ENCODE peak calls at places on chromosomes 7 and 10, in ten cellular contexts. T is transverse colon, L is GM12865, H is astrocyte of the spinal cord, W is HL-60, R is dorsolateral prefrontal cortex, X is tibial nerve, J is right lobe of liver, O is Panc1, F is adrenal gland. U is an unnamed sample.

GRCh38 chr7:1279041-1279440 is 46.4 kb downstream of the UNCX start:
- DNase-seq in T (no peak), L (no peak), H (no peak), W (no peak), R (no peak), X (no peak), J (peak), O (no peak), F (no peak), U (no peak)

GRCh38 chr7:158613481-158613880 is 25.9 kb upstream of the PTPRN2 start:
- DNase-seq in T (no peak), L (peak), H (no peak), W (no peak), R (no peak), X (no peak), J (no peak), O (no peak), F (no peak), U (no peak)

GRCh38 chr10:125294109-125294508 is 133.7 kb upstream of the CTBP2 start:
- DNase-seq in T (no peak), L (no peak), H (no peak), W (no peak), R (no peak), X (no peak), J (no peak), O (no peak), F (no peak), U (no peak)

GRCh38 chr7:120864146-120864920 is 6.4 kb upstream of the TSPAN12 start:
- DNase-seq in T (no peak), L (no peak), H (no peak), W (no peak), R (no peak), X (no peak), J (no peak), O (no peak), F (no peak), U (no peak)

GRCh38 chr7:100441641-100442535 is 5.6 kb upstream of the PPP1R35 start:
- DNase-seq in T (no peak), L (no peak), H (no peak), W (no peak), R (peak), X (no peak), J (peak), O (no peak), F (no peak), U (no peak)

GRCh38 chr7:13615679-13616078 is 373.8 kb downstream of the ETV1 start:
- DNase-seq in T (no peak), L (no peak), H (no peak), W (no peak), R (no peak), X (no peak), J (no peak), O (no peak), F (no peak), U (no peak)

GRCh38 chr7:73699370-73700069 is 16.1 kb downstream of the BUD23 start:
- DNase-seq in T (no peak), L (no peak), H (no peak), W (no peak), R (no peak), X (no peak), J (no peak), O (no peak), F (no peak), U (no peak)

GRCh38 chr10:93752761-93753160 is 5.0 kb upstream of the LGI1 start:
- DNase-seq in T (no peak), L (no peak), H (peak), W (no peak), R (no peak), X (no peak), J (no peak), O (peak), F (no peak), U (no peak)

GRCh38 chr10:84606428-84606827 is 278.0 kb downstream of the CCSER2 start:
- DNase-seq in T (no peak), L (no peak), H (no peak), W (no peak), R (no peak), X (no peak), J (no peak), O (no peak), F (no peak), U (no peak)
- TF ChIP-seq CTCF in T (no peak), L (no peak), H (no peak), W (no peak), R (no peak), X (no peak), J (no peak), O (no peak), F (no peak), U (no peak)

DNA sequence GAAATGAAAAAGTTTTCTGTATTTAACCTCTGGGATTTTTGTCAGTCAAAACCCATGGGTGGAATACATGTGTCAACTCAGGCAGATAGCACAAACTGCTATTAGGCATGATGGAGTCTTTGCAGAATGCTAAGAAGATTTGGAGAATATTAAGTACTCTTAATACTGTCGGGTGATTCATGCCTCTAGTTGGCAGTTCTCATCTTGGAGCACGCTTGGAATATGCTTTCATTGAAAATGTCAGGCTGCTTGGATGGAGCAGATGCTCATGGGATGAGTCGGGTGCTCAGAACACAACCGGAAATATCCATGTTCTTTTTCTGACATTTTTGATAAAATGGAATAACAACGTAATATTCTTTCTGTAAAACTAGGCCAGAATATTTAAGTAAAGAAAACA is 27.6 kb upstream of the PRKG1 start:
- DNase-seq in T (no peak), L (no peak), H (no peak), W (no peak), R (no peak), X (no peak), J (no peak), O (no peak), F (no peak), U (no peak)
- H3K4me3 ChIP-seq in T (no peak), L (no peak), H (no peak), W (no peak), R (no peak), X (no peak), J (no peak), O (no peak), F (no peak), U (no peak)

GRCh38 chr7:81244213-81244612 is 325.4 kb upstream of the SEMA3C start:
- DNase-seq in T (no peak), L (no peak), H (no peak), W (peak), R (no peak), X (no peak), J (no peak), O (no peak), F (no peak), U (no peak)
- TF ChIP-seq CTCF in T (no peak), L (no peak), H (no peak), W (no peak), R (no peak), X (no peak), J (no peak), O (peak), F (no peak), U (no peak)

GRCh38 chr7:21942955-21943354 is 2.7 kb downstream of the CDCA7L start:
- DNase-seq in T (no peak), L (no peak), H (no peak), W (no peak), R (no peak), X (no peak), J (no peak), O (no peak), F (no peak), U (no peak)

GRCh38 chr7:21941570-21942224 is 4.0 kb downstream of the CDCA7L start:
- DNase-seq in T (no peak), L (peak), H (peak), W (no peak), R (no peak), X (no peak), J (no peak), O (no peak), F (no peak), U (no peak)

GRCh38 chr7:21938463-21938862 is 7.2 kb downstream of the CDCA7L start:
- DNase-seq in T (no peak), L (no peak), H (no peak), W (no peak), R (no peak), X (no peak), J (no peak), O (peak), F (no peak), U (no peak)

GRCh38 chr7:21939858-21940322 is 5.8 kb downstream of the CDCA7L start:
- DNase-seq in T (no peak), L (no peak), H (no peak), W (no peak), R (no peak), X (no peak), J (no peak), O (no peak), F (no peak), U (no peak)

GRCh38 chr7:21939136-21939857 is 6.4 kb downstream of the CDCA7L start:
- DNase-seq in T (no peak), L (peak), H (peak), W (no peak), R (no peak), X (no peak), J (no peak), O (peak), F (no peak), U (peak)
- H3K4me3 ChIP-seq in T (no peak), L (no peak), H (no peak), W (no peak), R (no peak), X (no peak), J (no peak), O (no peak), F (no peak), U (no peak)

DNA sequence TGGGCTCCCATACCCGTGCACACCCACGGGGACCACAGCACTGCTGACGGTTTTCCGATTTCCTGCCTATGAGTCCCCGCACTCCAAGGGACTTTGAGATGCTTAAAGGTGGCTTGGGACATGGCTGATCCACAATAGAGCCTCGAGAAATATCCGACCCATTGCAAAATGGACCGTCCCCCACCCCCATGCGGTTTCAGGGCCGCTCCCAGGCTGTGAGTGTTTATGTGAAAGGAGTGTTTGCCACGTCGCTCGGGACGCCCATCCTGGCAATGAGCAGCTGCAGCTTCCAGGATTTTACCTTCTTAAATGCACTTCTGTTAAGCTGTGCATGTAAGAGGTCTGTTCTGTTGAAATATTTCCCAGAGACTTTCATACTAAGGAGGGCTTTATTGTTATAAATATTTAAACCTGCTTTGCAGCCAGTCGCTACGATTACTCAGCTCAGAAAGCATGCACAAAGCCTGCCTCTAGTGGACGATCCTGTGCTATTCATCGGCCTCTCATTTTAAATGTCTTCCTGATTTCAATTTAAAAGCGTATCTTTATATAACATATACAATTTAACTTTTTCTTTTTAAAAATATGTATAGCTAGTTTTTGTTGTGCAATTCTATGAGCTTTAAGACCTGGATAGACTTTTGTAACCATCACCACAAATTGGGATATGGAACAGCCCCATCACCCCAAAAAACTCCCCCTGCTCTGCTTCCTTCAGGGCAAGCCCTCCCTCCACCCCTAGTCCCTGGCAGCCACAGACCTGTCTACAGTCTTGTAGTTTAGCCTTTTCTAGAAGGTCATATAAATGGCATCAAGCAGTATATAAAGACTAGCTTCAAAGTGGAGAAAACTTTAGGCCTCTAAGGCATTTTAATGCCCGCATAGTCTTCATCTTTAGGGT is 418.3 kb downstream of the PAXIP1 start:
- DNase-seq in T (no peak), L (no peak), H (no peak), W (no peak), R (no peak), X (no peak), J (no peak), O (no peak), F (no peak), U (no peak)
- TF ChIP-seq CTCF in T (peak), L (peak), H (no peak), W (no peak), R (peak), X (no peak), J (no peak), O (peak), F (peak), U (peak)

DNA sequence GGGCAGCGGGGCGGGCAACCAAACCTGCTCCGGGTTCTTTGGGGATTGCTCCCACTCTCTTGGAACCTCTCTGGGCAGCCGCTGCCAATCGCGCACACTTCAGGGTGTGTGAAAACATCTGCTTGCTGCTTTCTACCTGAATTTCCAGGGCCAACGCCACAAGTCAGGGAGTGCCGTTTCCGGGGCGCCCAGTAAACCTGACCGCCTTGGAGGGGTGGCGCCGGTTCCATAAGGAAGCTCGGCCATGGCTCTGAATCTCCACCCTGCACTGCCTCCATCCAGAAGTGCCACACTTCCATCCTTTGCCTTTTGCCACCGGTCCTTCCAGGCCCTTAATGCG is 679 bp upstream of the AFAP1L2 start:
- DNase-seq in T (peak), L (no peak), H (no peak), W (no peak), R (no peak), X (no peak), J (no peak), O (no peak), F (no peak), U (no peak)
- H3K4me3 ChIP-seq in T (peak), L (no peak), H (no peak), W (no peak), R (peak), X (peak), J (no peak), O (peak), F (no peak), U (peak)

DNA sequence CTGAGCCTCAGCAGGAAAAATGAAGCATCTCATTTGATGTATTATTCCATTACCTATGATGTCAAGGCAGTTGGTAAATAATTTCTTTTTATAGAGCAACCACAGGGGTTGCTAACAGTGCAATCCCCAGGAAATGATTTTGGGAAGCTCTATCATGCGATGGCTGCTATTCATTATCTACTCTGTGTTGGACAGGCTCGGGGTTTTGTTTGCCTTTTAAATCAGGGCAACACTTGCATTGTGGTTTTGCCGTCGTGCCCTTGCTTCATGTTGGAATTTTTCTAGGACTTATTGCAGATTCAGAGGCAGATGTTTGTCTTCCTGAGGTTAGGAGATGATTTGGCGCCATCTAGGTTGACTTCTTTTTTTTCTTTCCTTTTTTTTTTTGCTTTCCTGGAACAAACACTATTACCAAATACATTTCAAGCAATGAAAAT is 128.4 kb downstream of the BICC1 start:
- DNase-seq in T (no peak), L (no peak), H (peak), W (no peak), R (no peak), X (no peak), J (no peak), O (no peak), F (peak), U (peak)
- TF ChIP-seq CTCF in T (no peak), L (no peak), H (no peak), W (no peak), R (no peak), X (peak), J (peak), O (peak), F (peak), U (no peak)

GRCh38 chr7:36283171-36283570 is 106.5 kb upstream of the ANLN start:
- DNase-seq in T (no peak), L (no peak), H (no peak), W (no peak), R (no peak), X (no peak), J (no peak), O (no peak), F (no peak), U (no peak)
- H3K4me3 ChIP-seq in T (no peak), L (no peak), H (no peak), W (no peak), R (no peak), X (no peak), J (no peak), O (no peak), F (no peak), U (no peak)

GRCh38 chr7:151032936-151033863 is 5.0 kb downstream of the ABCB8 start:
- DNase-seq in T (no peak), L (no peak), H (no peak), W (no peak), R (no peak), X (no peak), J (no peak), O (no peak), F (no peak), U (no peak)
- TF ChIP-seq CTCF in T (no peak), L (peak), H (no peak), W (no peak), R (no peak), X (no peak), J (no peak), O (no peak), F (no peak), U (peak)